ENCODE peak calls at places on chromosomes 1 and 21, in five cellular contexts. L is progenitor cell of endocrine pancreas, J is amniotic stem cell, B is fibroblast of mammary gland, D is endodermal cell. A is an unnamed sample.

GRCh38 chr1:226653311-226653921 is 85.7 kb downstream of the ITPKB start:
- DNase-seq in L (no peak), J (no peak), B (no peak), D (no peak), A (no peak)

GRCh38 chr1:198667796-198668195 is 29.0 kb downstream of the PTPRC start:
- DNase-seq in L (no peak), J (no peak), B (peak), D (no peak), A (no peak)

GRCh38 chr21:38661296-38662223 is 144.2 kb upstream of the ETS2 start:
- DNase-seq in L (no peak), J (no peak), B (peak), D (peak), A (no peak)

GRCh38 chr1:39204441-39205081 is at the start of gene MACF1:
- DNase-seq in L (no peak), J (peak), B (peak), D (peak), A (no peak)

GRCh38 chr1:216521477-216521876 is 98.2 kb upstream of the USH2A start:
- DNase-seq in L (no peak), J (no peak), B (no peak), D (no peak), A (no peak)

GRCh38 chr1:204463125-204464060 is 31.2 kb downstream of the PIK3C2B start:
- DNase-seq in L (no peak), J (no peak), B (peak), D (no peak), A (no peak)

GRCh38 chr1:93750946-93751345 is 69.3 kb upstream of the BCAR3 start:
- DNase-seq in L (no peak), J (no peak), B (no peak), D (no peak), A (no peak)

GRCh38 chr1:214966366-214966765 is 116.2 kb upstream of the KCNK2 start:
- DNase-seq in L (no peak), J (no peak), B (peak), D (no peak), A (no peak)

GRCh38 chr1:9097947-9098705 is 28.7 kb upstream of the SLC2A5 start:
- DNase-seq in L (no peak), J (no peak), B (peak), D (no peak), A (no peak)

GRCh38 chr1:42484382-42484781 is 21.3 kb downstream of the CCDC30 start:
- DNase-seq in L (no peak), J (peak), B (peak), D (no peak), A (no peak)

GRCh38 chr1:11729498-11730428 is 6.2 kb upstream of the AGTRAP start:
- DNase-seq in L (no peak), J (no peak), B (no peak), D (peak), A (no peak)

GRCh38 chr1:228009116-228009827 is 2.5 kb downstream of the WNT3A start:
- DNase-seq in L (no peak), J (no peak), B (no peak), D (peak), A (no peak)

GRCh38 chr21:46118871-46119564 is 21.1 kb downstream of the COL6A2 start:
- DNase-seq in L (peak), J (no peak), B (peak), D (peak), A (no peak)

GRCh38 chr1:10628685-10629084 is 153.9 kb downstream of the PEX14 start:
- DNase-seq in L (no peak), J (no peak), B (peak), D (no peak), A (no peak)

GRCh38 chr1:109923946-109924275 is 13.3 kb downstream of the CSF1 start:
- DNase-seq in L (no peak), J (no peak), B (no peak), D (no peak), A (no peak)

GRCh38 chr1:154346276-154346914 is 21.1 kb downstream of the ATP8B2 start:
- DNase-seq in L (no peak), J (no peak), B (no peak), D (no peak), A (no peak)

GRCh38 chr21:34722684-34723300 is 54.0 kb downstream of the CLIC6 start:
- DNase-seq in L (peak), J (no peak), B (no peak), D (peak), A (peak)

GRCh38 chr1:2785631-2786328 is 15.7 kb downstream of the TTC34 start:
- DNase-seq in L (no peak), J (no peak), B (no peak), D (peak), A (no peak)

GRCh38 chr1:215637041-215637573 is 70.0 kb downstream of the KCTD3 start:
- DNase-seq in L (no peak), J (peak), B (peak), D (no peak), A (no peak)

GRCh38 chr1:173646656-173647055 is 11.5 kb downstream of the TEX50 start:
- DNase-seq in L (no peak), J (no peak), B (no peak), D (no peak), A (no peak)

GRCh38 chr1:53639251-53639721 is 99.7 kb downstream of the GLIS1 start:
- DNase-seq in L (no peak), J (no peak), B (peak), D (peak), A (no peak)

GRCh38 chr1:159831696-159832225 is 5.1 kb downstream of the SLAMF8 start:
- DNase-seq in L (no peak), J (no peak), B (no peak), D (no peak), A (no peak)

A was measured in NCI-H345.